ENCODE peak calls at places on chromosomes 5 and 9, in four cellular contexts. V is T-helper 17 cell, N is WERI-Rb-1, U is T-helper 22 cell. L is an unnamed sample.

GRCh38 chr5:26416911-26417310 is 621.5 kb downstream of the CDH9 start:
- DNase-seq in V (no peak), N (no peak), U (no peak), L (no peak)

GRCh38 chr5:75051217-75051751 is 1.1 kb downstream of the GCNT4 start:
- DNase-seq in U (no peak), V (no peak), N (no peak), L (peak)

GRCh38 chr5:37838152-37838932 is 1.5 kb downstream of the GDNF start:
- DNase-seq in U (no peak), V (no peak), N (peak), L (no peak)

GRCh38 chr9:6086006-6086655 is 70.7 kb upstream of the RANBP6 start:
- DNase-seq in N (no peak), V (no peak), U (no peak), L (no peak)

GRCh38 chr5:172872997-172873491 is 39.0 kb downstream of the ERGIC1 start:
- DNase-seq in V (no peak), U (no peak), N (no peak), L (no peak)

GRCh38 chr5:119840175-119840574 is 210.8 kb downstream of the FAM170A start:
- DNase-seq in V (no peak), N (no peak), U (no peak), L (no peak)

GRCh38 chr5:154395407-154396106 is 50.2 kb upstream of the SAP30L start:
- DNase-seq in V (no peak), U (no peak), N (no peak), L (no peak)

GRCh38 chr9:91101598-91102168 is 260.0 kb downstream of the AUH start:
- DNase-seq in V (peak), U (peak), N (no peak), L (peak)

GRCh38 chr5:141915881-141916336 is 7.8 kb upstream of the DELE1 start:
- DNase-seq in U (no peak), V (no peak), N (no peak), L (no peak)

GRCh38 chr9:5446451-5447236 is 3.7 kb upstream of the CD274 start:
- DNase-seq in U (no peak), V (no peak), N (no peak), L (no peak)

L was measured in T-helper 1 cell.